ENCODE peak calls at places on chromosomes 11 and 22, in five cellular contexts. One of them, this sample, is unnamed.

GRCh38 chr22:21984793-21985192 is 2.2 kb upstream of the TOP3B start:
- DNase-seq in cardiac muscle cell: peak
- DNase-seq in left ventricle myocardium inferior: no peak
- DNase-seq in endothelial cell: peak
- DNase-seq in Calu3: no peak
- DNase-seq in this sample: no peak

GRCh38 chr11:67517784-67518552 is 5.3 kb downstream of the CABP2 start:
- DNase-seq in Calu3: no peak
- DNase-seq in left ventricle myocardium inferior: no peak
- DNase-seq in endothelial cell: no peak
- DNase-seq in cardiac muscle cell: no peak
- DNase-seq in this sample: no peak

GRCh38 chr22:46108564-46109473 is 41.5 kb upstream of the PPARA start:
- DNase-seq in cardiac muscle cell: peak
- DNase-seq in left ventricle myocardium inferior: peak
- DNase-seq in endothelial cell: no peak
- DNase-seq in Calu3: peak
- DNase-seq in this sample: no peak

GRCh38 chr11:393219-394033 is 583 bp upstream of the PKP3 start:
- DNase-seq in endothelial cell: no peak
- DNase-seq in cardiac muscle cell: peak
- DNase-seq in Calu3: peak
- DNase-seq in left ventricle myocardium inferior: no peak
- DNase-seq in this sample: no peak

GRCh38 chr22:42856179-42856864 is 751 bp downstream of the ARFGAP3 start:
- DNase-seq in left ventricle myocardium inferior: peak
- DNase-seq in cardiac muscle cell: peak
- DNase-seq in Calu3: peak
- DNase-seq in endothelial cell: no peak
- DNase-seq in this sample: peak

GRCh38 chr22:21961886-21962654 is 9.4 kb upstream of the PPM1F start:
- DNase-seq in left ventricle myocardium inferior: no peak
- DNase-seq in Calu3: peak
- DNase-seq in endothelial cell: no peak
- DNase-seq in cardiac muscle cell: peak
- DNase-seq in this sample: no peak

GRCh38 chr22:46001046-46001425 is 24.1 kb upstream of the WNT7B start:
- DNase-seq in endothelial cell: no peak
- DNase-seq in Calu3: no peak
- DNase-seq in left ventricle myocardium inferior: no peak
- DNase-seq in cardiac muscle cell: no peak
- DNase-seq in this sample: no peak

GRCh38 chr11:63682045-63682915 is 980 bp downstream of the RTN3 start:
- DNase-seq in endothelial cell: no peak
- DNase-seq in Calu3: peak
- DNase-seq in cardiac muscle cell: peak
- DNase-seq in left ventricle myocardium inferior: peak
- DNase-seq in this sample: no peak

GRCh38 chr22:41862160-41862529 is 29.2 kb downstream of the SREBF2 start:
- DNase-seq in cardiac muscle cell: peak
- DNase-seq in left ventricle myocardium inferior: no peak
- DNase-seq in endothelial cell: no peak
- DNase-seq in Calu3: no peak
- DNase-seq in this sample: no peak

GRCh38 chr11:114785820-114786219 is 107.5 kb downstream of the NXPE2 start:
- DNase-seq in Calu3: no peak
- DNase-seq in left ventricle myocardium inferior: no peak
- DNase-seq in endothelial cell: no peak
- DNase-seq in cardiac muscle cell: no peak
- DNase-seq in this sample: no peak

GRCh38 chr22:38718414-38718813 is 12.7 kb downstream of the GTPBP1 start:
- DNase-seq in Calu3: peak
- DNase-seq in left ventricle myocardium inferior: no peak
- DNase-seq in endothelial cell: peak
- DNase-seq in cardiac muscle cell: peak
- DNase-seq in this sample: no peak

GRCh38 chr11:115695677-115696451 is 191.6 kb upstream of the CADM1 start:
- DNase-seq in endothelial cell: no peak
- DNase-seq in left ventricle myocardium inferior: no peak
- DNase-seq in Calu3: no peak
- DNase-seq in cardiac muscle cell: no peak
- DNase-seq in this sample: no peak

GRCh38 chr22:20777420-20778177 is 3.7 kb downstream of the SERPIND1 start:
- DNase-seq in cardiac muscle cell: peak
- DNase-seq in left ventricle myocardium inferior: no peak
- DNase-seq in Calu3: peak
- DNase-seq in endothelial cell: no peak
- DNase-seq in this sample: no peak
- TF ChIP-seq CTCF in cardiac muscle cell: peak
- TF ChIP-seq CTCF in left ventricle myocardium inferior: no peak
- TF ChIP-seq CTCF in Calu3: no peak
- TF ChIP-seq CTCF in endothelial cell: no peak
- TF ChIP-seq CTCF in this sample: no peak

GRCh38 chr11:22165799-22166548 is 26.9 kb upstream of the ANO5 start:
- DNase-seq in cardiac muscle cell: no peak
- DNase-seq in Calu3: no peak
- DNase-seq in endothelial cell: no peak
- DNase-seq in left ventricle myocardium inferior: no peak
- DNase-seq in this sample: no peak

GRCh38 chr11:22173532-22173931 is 19.4 kb upstream of the ANO5 start:
- DNase-seq in left ventricle myocardium inferior: no peak
- DNase-seq in cardiac muscle cell: no peak
- DNase-seq in Calu3: no peak
- DNase-seq in endothelial cell: no peak
- DNase-seq in this sample: no peak

GRCh38 chr11:22165087-22165486 is 27.8 kb upstream of the ANO5 start:
- DNase-seq in endothelial cell: no peak
- DNase-seq in cardiac muscle cell: no peak
- DNase-seq in Calu3: no peak
- DNase-seq in left ventricle myocardium inferior: no peak
- DNase-seq in this sample: no peak

DNA sequence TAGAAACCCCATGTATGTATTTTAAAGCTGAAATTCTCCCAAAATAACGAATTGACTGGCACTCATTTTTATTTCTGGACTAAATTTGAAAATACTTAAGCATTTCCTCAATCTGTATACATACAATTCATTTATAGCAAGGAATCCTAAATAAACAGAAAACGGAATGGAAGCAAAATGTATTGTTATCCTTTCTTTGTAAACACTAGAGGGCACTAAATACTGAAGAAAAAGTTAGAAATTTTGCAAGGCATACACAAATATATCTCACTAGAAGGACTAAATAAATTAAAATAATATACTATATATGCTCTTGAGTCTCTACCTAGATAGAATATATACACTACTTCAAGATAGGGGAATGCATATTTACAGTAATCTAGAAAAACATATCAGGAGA is 23.1 kb upstream of the ANO5 start:
- DNase-seq in left ventricle myocardium inferior: no peak
- DNase-seq in Calu3: no peak
- DNase-seq in endothelial cell: no peak
- DNase-seq in cardiac muscle cell: no peak
- DNase-seq in this sample: no peak
- TF ChIP-seq CTCF in left ventricle myocardium inferior: peak
- TF ChIP-seq CTCF in Calu3: no peak
- TF ChIP-seq CTCF in endothelial cell: peak
- TF ChIP-seq CTCF in cardiac muscle cell: peak
- TF ChIP-seq CTCF in this sample: peak

GRCh38 chr11:38819986-38820385 is 2221.9 kb upstream of the RAG2 start:
- DNase-seq in left ventricle myocardium inferior: no peak
- DNase-seq in endothelial cell: no peak
- DNase-seq in Calu3: no peak
- DNase-seq in cardiac muscle cell: no peak
- DNase-seq in this sample: no peak

GRCh38 chr11:38818720-38819119 is 2220.7 kb upstream of the RAG2 start:
- DNase-seq in Calu3: no peak
- DNase-seq in endothelial cell: no peak
- DNase-seq in left ventricle myocardium inferior: no peak
- DNase-seq in cardiac muscle cell: no peak
- DNase-seq in this sample: no peak

GRCh38 chr11:38824573-38824972 is 2226.5 kb upstream of the RAG2 start:
- DNase-seq in Calu3: no peak
- DNase-seq in cardiac muscle cell: peak
- DNase-seq in endothelial cell: no peak
- DNase-seq in left ventricle myocardium inferior: no peak
- DNase-seq in this sample: no peak
- TF ChIP-seq CTCF in Calu3: no peak
- TF ChIP-seq CTCF in cardiac muscle cell: peak
- TF ChIP-seq CTCF in endothelial cell: peak
- TF ChIP-seq CTCF in left ventricle myocardium inferior: no peak
- TF ChIP-seq CTCF in this sample: peak

DNA sequence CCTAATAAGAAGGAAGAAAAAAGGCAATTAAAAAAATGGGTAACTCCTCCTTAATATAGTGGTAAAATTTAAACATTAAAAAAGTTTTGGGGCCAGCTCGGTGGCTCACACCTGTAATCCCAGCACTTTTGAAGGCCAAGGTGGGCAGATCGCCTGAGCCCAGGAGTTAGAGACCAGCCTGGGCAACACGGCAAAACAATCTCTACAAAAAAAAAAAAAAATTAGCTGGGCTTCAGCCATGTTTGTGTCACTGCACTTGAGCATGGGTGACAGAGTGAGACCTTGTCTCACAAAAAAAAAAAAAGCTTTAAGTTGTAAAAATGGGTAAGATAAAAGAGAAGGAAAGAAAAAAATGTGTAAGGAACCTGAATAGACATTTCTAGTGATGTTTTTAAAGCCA is 11.3 kb upstream of the FBXO3 start:
- DNase-seq in cardiac muscle cell: no peak
- DNase-seq in endothelial cell: no peak
- DNase-seq in Calu3: no peak
- DNase-seq in left ventricle myocardium inferior: no peak
- DNase-seq in this sample: no peak
- TF ChIP-seq CTCF in cardiac muscle cell: no peak
- TF ChIP-seq CTCF in endothelial cell: no peak
- TF ChIP-seq CTCF in Calu3: no peak
- TF ChIP-seq CTCF in left ventricle myocardium inferior: no peak
- TF ChIP-seq CTCF in this sample: no peak

GRCh38 chr11:61587951-61588695 is 7.2 kb upstream of the SYT7 start:
- DNase-seq in cardiac muscle cell: no peak
- DNase-seq in endothelial cell: peak
- DNase-seq in left ventricle myocardium inferior: peak
- DNase-seq in Calu3: peak
- DNase-seq in this sample: peak
- TF ChIP-seq CTCF in cardiac muscle cell: peak
- TF ChIP-seq CTCF in endothelial cell: no peak
- TF ChIP-seq CTCF in left ventricle myocardium inferior: peak
- TF ChIP-seq CTCF in Calu3: no peak
- TF ChIP-seq CTCF in this sample: peak

GRCh38 chr22:35721954-35722353 is 4.3 kb downstream of the APOL5 start:
- DNase-seq in left ventricle myocardium inferior: no peak
- DNase-seq in endothelial cell: no peak
- DNase-seq in Calu3: no peak
- DNase-seq in cardiac muscle cell: no peak
- DNase-seq in this sample: no peak

GRCh38 chr22:35717572-35717971 is at the start of gene APOL5:
- DNase-seq in endothelial cell: no peak
- DNase-seq in Calu3: no peak
- DNase-seq in cardiac muscle cell: no peak
- DNase-seq in left ventricle myocardium inferior: no peak
- DNase-seq in this sample: no peak

DNA sequence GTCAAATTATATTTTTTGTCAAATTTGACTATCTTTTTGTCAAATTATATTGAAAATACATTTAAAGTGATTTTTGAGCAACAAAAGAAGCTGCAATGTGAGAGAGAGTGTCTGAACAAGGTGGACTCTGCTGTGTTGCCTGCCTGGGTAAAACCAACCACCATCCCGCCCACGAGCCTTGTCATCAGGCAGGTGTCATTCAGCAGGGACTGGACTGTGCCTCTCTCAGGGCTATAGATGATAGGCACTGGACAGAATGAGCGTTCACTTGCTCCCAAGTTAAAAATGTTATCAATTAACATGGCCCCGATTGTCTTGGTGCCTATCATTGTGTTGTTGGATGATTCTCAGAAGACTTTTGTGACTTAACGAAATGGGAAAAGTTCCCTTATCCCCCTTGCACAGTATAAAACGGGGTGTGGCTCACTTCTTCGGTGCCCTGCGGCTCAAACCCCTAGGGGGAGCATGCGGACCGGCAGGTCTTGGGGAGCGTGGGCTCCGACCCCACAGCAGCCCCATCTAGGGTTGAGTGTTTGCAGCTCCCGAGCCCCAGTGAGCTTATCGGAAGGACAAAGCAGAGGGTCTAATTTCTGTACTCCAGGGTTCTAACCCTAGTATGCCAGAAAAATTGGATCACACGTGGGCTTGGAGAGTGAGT is 1.7 kb downstream of the APOL5 start:
- DNase-seq in cardiac muscle cell: no peak
- DNase-seq in left ventricle myocardium inferior: no peak
- DNase-seq in endothelial cell: no peak
- DNase-seq in Calu3: no peak
- DNase-seq in this sample: no peak
- TF ChIP-seq CTCF in cardiac muscle cell: no peak
- TF ChIP-seq CTCF in left ventricle myocardium inferior: no peak
- TF ChIP-seq CTCF in endothelial cell: no peak
- TF ChIP-seq CTCF in Calu3: peak
- TF ChIP-seq CTCF in this sample: no peak

This sample was measured in progenitor cell of endocrine pancreas.